ENCODE peak calls at places on chromosomes 2 and 18, in nine cellular contexts. O is activated gamma-delta T cell treated with Interleukin-2 at 50 U/mL for 16 hours; J is fibroblast of the conjunctiva; Y is Calu3; D is ovary; G is stimulated activated CD4-positive, alpha-beta T cell treated with anti-CD3 and anti-CD28 coated beads, TNF-alpha, amount 100 ng/mL, for 1 hour; V is DMS 273 treated with DMSO at 0.1 percent for 48 hours; C is PC-3; R is iPS-NIHi11. L is an unnamed sample.

GRCh38 chr18:55587341-55588000 is 521 bp downstream of the TCF4 start:
- DNase-seq in O (no peak), J (no peak), Y (no peak), D (peak; percentile 30), G (no peak), V (no peak), C (peak; percentile 24), R (peak; percentile 58), L (no peak)

GRCh38 chr2:225894240-225894980 is 494.9 kb downstream of the NYAP2 start:
- DNase-seq in O (no peak), J (peak; percentile 22), Y (no peak), D (no peak), G (no peak), V (no peak), C (peak; percentile 81), R (no peak), L (no peak)

GRCh38 chr2:88603146-88603545 is 24.1 kb downstream of the EIF2AK3 start:
- DNase-seq in O (no peak), J (no peak), Y (no peak), D (no peak), G (no peak), V (no peak), C (peak; percentile 25), R (no peak), L (no peak)

GRCh38 chr18:62152844-62153243 is 34.0 kb downstream of the PIGN start:
- DNase-seq in O (no peak), J (no peak), Y (no peak), D (no peak), G (no peak), V (no peak), C (no peak), R (no peak), L (no peak)

GRCh38 chr18:10973579-10974260 is 175.6 kb downstream of the PIEZO2 start:
- DNase-seq in O (no peak), J (no peak), Y (no peak), D (peak; percentile 18), G (no peak), V (no peak), C (peak; percentile 3), R (no peak), L (no peak)

GRCh38 chr2:210440206-210440605 is 36.4 kb downstream of the LANCL1 start:
- DNase-seq in O (no peak), J (no peak), Y (no peak), D (no peak), G (no peak), V (no peak), C (no peak), R (no peak), L (no peak)

GRCh38 chr2:21667638-21668037 is 543.9 kb downstream of the TDRD15 start:
- DNase-seq in O (no peak), J (no peak), Y (no peak), D (no peak), G (no peak), V (no peak), C (no peak), R (no peak), L (no peak)

GRCh38 chr2:53075760-53076159 is 691.8 kb upstream of the CHAC2 start:
- DNase-seq in O (no peak), J (no peak), Y (no peak), D (no peak), G (no peak), V (no peak), C (no peak), R (no peak), L (no peak)